ENCODE peak calls at places on chromosomes 5 and 9, in five cellular contexts. T is ACHN, O is hypothalamus, A is AG20443, K is left ventricle myocardium superior. Y is an unnamed sample.

GRCh38 chr5:172169216-172169615 is 18.8 kb downstream of the STK10 start:
- DNase-seq in A (no peak), O (no peak), K (no peak), T (no peak), Y (no peak)

GRCh38 chr9:88313364-88314220 is 74.7 kb upstream of the SPIN1 start:
- DNase-seq in A (no peak), K (no peak), T (no peak), O (no peak), Y (no peak)

GRCh38 chr9:89359018-89359417 is 40.7 kb downstream of the SECISBP2 start:
- DNase-seq in A (no peak), T (no peak), K (peak), O (no peak), Y (no peak)

GRCh38 chr5:131262953-131263541 is 806 bp upstream of the CDC42SE2 start:
- DNase-seq in O (no peak), A (no peak), T (peak), K (no peak), Y (peak)

GRCh38 chr5:175847503-175847902 is 23.9 kb upstream of the CPLX2 start:
- DNase-seq in K (no peak), O (no peak), T (peak), A (peak), Y (no peak)

GRCh38 chr5:136035837-136036236 is 7.0 kb downstream of the TGFBI start:
- DNase-seq in A (no peak), K (no peak), O (no peak), T (no peak), Y (no peak)

GRCh38 chr5:142587354-142587965 is 98.4 kb downstream of the FGF1 start:
- DNase-seq in A (peak), K (no peak), O (no peak), T (peak), Y (no peak)

GRCh38 chr5:163696270-163696887 is 191.0 kb downstream of the MAT2B start:
- DNase-seq in A (peak), K (no peak), O (peak), T (peak), Y (peak)

GRCh38 chr5:143806568-143806967 is 5.4 kb upstream of the HMHB1 start:
- DNase-seq in K (no peak), T (no peak), A (no peak), O (no peak), Y (no peak)

GRCh38 chr9:126670270-126670669 is 56.5 kb downstream of the LMX1B start:
- DNase-seq in T (no peak), K (no peak), O (no peak), A (no peak), Y (no peak)

GRCh38 chr5:430214-430925 is 12.6 kb upstream of the EXOC3 start:
- DNase-seq in T (no peak), K (no peak), A (no peak), O (no peak), Y (no peak)

GRCh38 chr9:131676431-131676972 is 63.4 kb downstream of the RAPGEF1 start:
- DNase-seq in K (no peak), T (no peak), O (no peak), A (no peak), Y (no peak)

GRCh38 chr5:135456238-135457099 is 4.3 kb upstream of the TIFAB start:
- DNase-seq in O (no peak), A (peak), T (no peak), K (no peak), Y (peak)

GRCh38 chr5:36232533-36232932 is 9.2 kb downstream of the NADK2 start:
- DNase-seq in T (no peak), A (no peak), K (no peak), O (no peak), Y (no peak)

GRCh38 chr5:875931-876330 is 16.7 kb downstream of the BRD9 start:
- DNase-seq in K (no peak), A (no peak), T (no peak), O (no peak), Y (no peak)

GRCh38 chr5:173420108-173420507 is 91.9 kb upstream of the STC2 start:
- DNase-seq in T (no peak), O (no peak), K (no peak), A (peak), Y (no peak)

GRCh38 chr5:175627037-175627436 is 30.8 kb upstream of the HRH2 start:
- DNase-seq in A (no peak), O (no peak), K (no peak), T (no peak), Y (no peak)

GRCh38 chr5:29024052-29024451 is 1985.7 kb upstream of the CDH9 start:
- DNase-seq in T (no peak), O (no peak), K (no peak), A (no peak), Y (no peak)

GRCh38 chr5:177553671-177554429 is 513 bp downstream of the FAM193B start:
- DNase-seq in A (peak), T (peak), O (no peak), K (peak), Y (peak)

GRCh38 chr5:140806834-140807775 is at the start of gene PCDHA4:
- DNase-seq in K (peak), O (no peak), A (no peak), T (no peak), Y (peak)

GRCh38 chr9:71791875-71792274 is 23.6 kb upstream of the CEMIP2 start:
- DNase-seq in T (peak), A (peak), O (no peak), K (no peak), Y (peak)

GRCh38 chr5:173602423-173602822 is 14.0 kb downstream of the BOD1 start:
- DNase-seq in K (peak), A (peak), T (no peak), O (no peak), Y (no peak)

GRCh38 chr9:70411930-70412677 is 2.4 kb downstream of the KLF9 start:
- DNase-seq in A (peak), O (peak), K (peak), T (peak), Y (peak)

GRCh38 chr9:108444400-108445358 is 411.1 kb downstream of the ACTL7B start:
- DNase-seq in A (peak), T (peak), K (no peak), O (no peak), Y (no peak)

GRCh38 chr9:129990269-129991005 is 52.6 kb downstream of the FNBP1 start:
- DNase-seq in O (no peak), A (no peak), T (no peak), K (no peak), Y (peak)

GRCh38 chr9:121055642-121056143 is 5.6 kb upstream of the C5 start:
- DNase-seq in A (peak), O (no peak), K (no peak), T (peak), Y (no peak)

GRCh38 chr9:77978086-77978781 is 53.4 kb downstream of the GNAQ start:
- DNase-seq in K (no peak), O (no peak), A (no peak), T (no peak), Y (no peak)

GRCh38 chr5:411728-412127 is 31.2 kb upstream of the EXOC3 start:
- DNase-seq in K (no peak), T (no peak), A (no peak), O (no peak), Y (no peak)

GRCh38 chr5:180830253-180831138 is 27.9 kb upstream of the MGAT1 start:
- DNase-seq in A (peak), K (peak), T (peak), O (peak), Y (no peak)

GRCh38 chr9:77454668-77455067 is 193.5 kb downstream of the GNA14 start:
- DNase-seq in T (no peak), O (no peak), A (no peak), K (no peak), Y (no peak)

Y was measured in Caki2.